ENCODE peak calls at places on chromosome 15, in five cellular contexts. C is neural crest cell, Y is fibroblast of lung, D is WERI-Rb-1, X is SJSA1. B is an unnamed sample.

GRCh38 chr15:68241088-68241935 is 11.8 kb upstream of the CLN6 start:
- DNase-seq in X (no peak), C (no peak), Y (no peak), D (no peak), B (no peak)

GRCh38 chr15:36798366-36798765 is 218.9 kb downstream of the CDIN1 start:
- DNase-seq in X (no peak), Y (no peak), D (no peak), C (no peak), B (no peak)

GRCh38 chr15:79185199-79185598 is 94.6 kb upstream of the RASGRF1 start:
- DNase-seq in X (no peak), C (peak; percentile 32), Y (no peak), D (peak; percentile 61), B (no peak)

GRCh38 chr15:78209646-78210348 is 24.6 kb downstream of the ACSBG1 start:
- DNase-seq in Y (no peak), X (no peak), D (no peak), C (no peak), B (no peak)

GRCh38 chr15:22262613-22263020 is 182.3 kb downstream of the OR4M2 start:
- DNase-seq in X (no peak), D (no peak), C (no peak), Y (no peak), B (no peak)

GRCh38 chr15:101169457-101170071 is 82.3 kb downstream of the CHSY1 start:
- DNase-seq in C (no peak), D (no peak), Y (no peak), X (no peak), B (no peak)

GRCh38 chr15:66758844-66759243 is 56.8 kb downstream of the SMAD6 start:
- DNase-seq in D (no peak), X (no peak), Y (no peak), C (no peak), B (no peak)

GRCh38 chr15:68034071-68034470 is 20.0 kb upstream of the PIAS1 start:
- DNase-seq in X (no peak), Y (no peak), C (no peak), D (no peak), B (no peak)

GRCh38 chr15:90624278-90624930 is 92.7 kb upstream of the BLM start:
- DNase-seq in C (no peak), X (no peak), Y (no peak), D (no peak), B (no peak)

GRCh38 chr15:80906159-80906775 is 83.4 kb downstream of the MESD start:
- DNase-seq in D (no peak), X (no peak), Y (peak; percentile 27), C (no peak), B (no peak)

GRCh38 chr15:100565591-100565990 is 36.4 kb downstream of the LINS1 start:
- DNase-seq in C (no peak), D (no peak), X (no peak), Y (no peak), B (no peak)

GRCh38 chr15:48409623-48410022 is 78.4 kb downstream of the DUT start:
- DNase-seq in X (no peak), D (no peak), Y (no peak), C (no peak), B (no peak)

GRCh38 chr15:98150084-98150483 is 189.6 kb downstream of the ARRDC4 start:
- DNase-seq in X (no peak), Y (no peak), C (no peak), D (no peak), B (no peak)

GRCh38 chr15:69979269-69979668 is 118.4 kb downstream of the TLE3 start:
- DNase-seq in D (peak; percentile 70), Y (no peak), X (peak; percentile 68), C (no peak), B (no peak)

GRCh38 chr15:68385240-68385561 is 46.8 kb downstream of the ITGA11 start:
- DNase-seq in X (no peak), Y (no peak), C (no peak), D (no peak), B (no peak)

GRCh38 chr15:31160297-31160696 is 58.8 kb upstream of the TRPM1 start:
- DNase-seq in X (no peak), D (no peak), C (no peak), Y (no peak), B (no peak)

GRCh38 chr15:89341316-89342005 is 6.8 kb upstream of the POLG start:
- DNase-seq in D (no peak), C (no peak), X (no peak), Y (no peak), B (no peak)

GRCh38 chr15:91896656-91897055 is 43.1 kb downstream of the SLCO3A1 start:
- DNase-seq in X (no peak), D (no peak), Y (no peak), C (no peak), B (no peak)

GRCh38 chr15:72706266-72706665 is 20.3 kb downstream of the BBS4 start:
- DNase-seq in D (no peak), C (no peak), Y (no peak), X (no peak), B (no peak)

GRCh38 chr15:78804391-78804792 is 6.9 kb downstream of the ADAMTS7 start:
- DNase-seq in X (no peak), D (no peak), C (no peak), Y (no peak), B (no peak)

GRCh38 chr15:95684693-95685115 is 645.8 kb upstream of the NR2F2 start:
- DNase-seq in D (no peak), C (no peak), X (peak; percentile 12), Y (peak; percentile 90), B (peak; percentile 12)

GRCh38 chr15:91528811-91529210 is 324.7 kb upstream of the SLCO3A1 start:
- DNase-seq in Y (no peak), D (no peak), C (no peak), X (no peak), B (no peak)

GRCh38 chr15:69080203-69080957 is 65.9 kb downstream of the NOX5 start:
- DNase-seq in Y (no peak), D (no peak), X (no peak), C (no peak), B (no peak)

GRCh38 chr15:79283252-79284048 is 928 bp downstream of the ANKRD34C start:
- DNase-seq in C (peak; percentile 81), Y (peak; percentile 19), D (no peak), X (peak; percentile 18), B (no peak)

B was measured in H54.